ENCODE peak calls at places on chromosome 2, in four cellular contexts. W, N, C and F are unnamed samples.

GRCh38 chr2:37713258-37713700 is 41.8 kb upstream of the CDC42EP3 start:
- DNase-seq in N (no peak), C (no peak), W (no peak), F (no peak)

GRCh38 chr2:206800501-206801416 is 35.4 kb downstream of the FASTKD2 start:
- DNase-seq in C (peak; percentile 61), W (peak; percentile 38), N (peak; percentile 57), F (peak; percentile 71)

GRCh38 chr2:210558708-210559107 is 2.3 kb downstream of the CPS1 start:
- DNase-seq in W (no peak), N (no peak), C (no peak), F (no peak)

GRCh38 chr2:99679518-99679917 is 189.7 kb upstream of the REV1 start:
- DNase-seq in W (no peak), C (no peak), N (no peak), F (no peak)

GRCh38 chr2:163347982-163348842 is 387.6 kb downstream of the FIGN start:
- DNase-seq in N (peak; percentile 59), C (peak; percentile 81), W (peak; percentile 70), F (peak; percentile 66)

GRCh38 chr2:5803547-5803946 is 111.4 kb downstream of the SOX11 start:
- DNase-seq in N (no peak), W (no peak), C (no peak), F (no peak)

GRCh38 chr2:67824196-67824595 is 238.6 kb downstream of the C1D start:
- DNase-seq in N (no peak), W (no peak), C (no peak), F (no peak)

GRCh38 chr2:25740810-25741381 is 67.5 kb upstream of the DTNB start:
- DNase-seq in C (no peak), W (no peak), N (no peak), F (no peak)

GRCh38 chr2:236947294-236947693 is 138.4 kb upstream of the COPS8 start:
- DNase-seq in W (no peak), C (no peak), N (no peak), F (no peak)

GRCh38 chr2:224444783-224445182 is 42.9 kb upstream of the FAM124B start:
- DNase-seq in C (no peak), N (no peak), W (no peak), F (no peak)

GRCh38 chr2:224448236-224448635 is 46.3 kb upstream of the FAM124B start:
- DNase-seq in C (no peak), N (no peak), W (no peak), F (no peak)

GRCh38 chr2:224453892-224454291 is 52.0 kb upstream of the FAM124B start:
- DNase-seq in W (no peak), C (no peak), N (no peak), F (no peak)

GRCh38 chr2:224444011-224444410 is 42.1 kb upstream of the FAM124B start:
- DNase-seq in W (no peak), C (no peak), N (no peak), F (no peak)

GRCh38 chr2:224449212-224450147 is 47.6 kb upstream of the FAM124B start:
- DNase-seq in W (peak; percentile 38), N (no peak), C (no peak), F (no peak)
- TF ChIP-seq CTCF in W (peak; percentile 58), N (peak; percentile 46), C (peak; percentile 66), F (peak; percentile 85)

GRCh38 chr2:225319872-225320271 is 79.6 kb upstream of the NYAP2 start:
- DNase-seq in N (no peak), W (no peak), C (no peak), F (no peak)
- H3K9me3 ChIP-seq in N (no peaks in the 10 kb centered on the region), W (peaks cover 14% of the 10 kb centered on the region), C (peaks cover 22% of the 10 kb centered on the region), F (no peaks in the 10 kb centered on the region)

GRCh38 chr2:56132138-56132537 is 51.7 kb upstream of the CCDC85A start:
- DNase-seq in C (no peak), W (peak; percentile 49), N (no peak), F (peak; percentile 45)
- TF ChIP-seq CTCF in C (peak; percentile 42), W (peak; percentile 84), N (peak; percentile 40), F (peak; percentile 36)

DNA sequence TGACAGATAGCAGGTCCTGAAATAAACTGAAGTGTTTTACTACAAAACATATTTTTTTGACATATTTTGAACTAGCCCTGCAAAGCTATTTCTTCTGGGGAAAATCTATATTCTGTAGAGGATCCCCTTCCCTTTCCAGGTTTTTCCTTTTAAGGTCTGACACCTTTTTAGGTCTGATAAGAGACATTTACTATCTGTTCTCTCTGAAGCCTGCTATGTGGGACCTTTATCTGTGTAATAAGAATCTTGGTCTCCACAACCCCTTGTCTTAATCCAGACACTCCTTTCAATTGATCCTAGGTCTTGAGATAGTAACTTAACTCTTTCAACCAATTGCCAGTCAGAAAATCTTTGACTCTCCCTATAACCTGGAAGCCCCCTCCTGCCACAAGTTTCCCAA is 5.5 kb upstream of the PDK1 start:
- DNase-seq in C (no peak), N (no peak), W (no peak), F (no peak)
- H3K9me3 ChIP-seq in C (peaks cover 17% of the 10 kb centered on the region), N (no peaks in the 10 kb centered on the region), W (no peaks in the 10 kb centered on the region), F (peaks cover 4% of the 10 kb centered on the region)

DNA sequence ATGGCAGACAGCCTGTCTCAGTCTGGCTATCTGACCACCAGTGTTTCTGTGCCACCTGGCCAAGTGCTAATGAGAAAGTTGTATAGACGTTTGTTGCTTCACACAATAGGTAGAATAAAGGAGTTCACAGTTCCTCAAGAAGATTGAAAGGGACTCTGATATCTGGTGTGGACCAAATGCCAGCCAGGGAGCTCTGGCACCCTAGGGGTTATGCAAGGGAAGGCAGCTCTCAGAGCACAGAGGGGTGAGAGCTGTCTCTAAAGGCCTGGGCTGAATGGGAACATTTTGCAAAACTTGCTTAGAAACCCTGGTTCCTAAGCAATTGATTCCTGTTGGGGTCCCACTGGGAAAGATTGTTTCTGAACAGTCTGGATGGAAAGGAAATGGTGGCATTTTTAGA is 553.8 kb downstream of the EPHA4 start:
- DNase-seq in C (no peak), W (no peak), N (no peak), F (no peak)
- TF ChIP-seq CTCF in C (peak; percentile 23), W (no peak), N (no peak), F (no peak)

GRCh38 chr2:115603285-115603684 is 1160.8 kb downstream of the DPP10 start:
- DNase-seq in W (no peak), N (no peak), C (no peak), F (no peak)
- H3K9me3 ChIP-seq in W (no peaks in the 10 kb centered on the region), N (no peaks in the 10 kb centered on the region), C (no peaks in the 10 kb centered on the region), F (no peaks in the 10 kb centered on the region)

GRCh38 chr2:191299866-191300265 is 54.7 kb downstream of the MYO1B start:
- DNase-seq in N (no peak), W (no peak), C (no peak), F (no peak)

GRCh38 chr2:191298306-191298705 is 53.1 kb downstream of the MYO1B start:
- DNase-seq in N (no peak), W (no peak), C (no peak), F (no peak)

GRCh38 chr2:191296083-191297006 is 51.1 kb downstream of the MYO1B start:
- DNase-seq in W (no peak), C (no peak), N (no peak), F (no peak)

GRCh38 chr2:191297031-191297430 is 51.8 kb downstream of the MYO1B start:
- DNase-seq in N (no peak), C (no peak), W (no peak), F (no peak)

GRCh38 chr2:191299009-191299408 is 53.8 kb downstream of the MYO1B start:
- DNase-seq in N (no peak), W (no peak), C (no peak), F (no peak)
- TF ChIP-seq CTCF in N (peak; percentile 12), W (no peak), C (peak; percentile 21), F (no peak)